ENCODE peak calls at places on chromosome 17, in six cellular contexts. R is lower lobe of right lung; S is RWPE1; N is SK-N-SH; M is CD8-positive, alpha-beta T cell; E is thoracic aorta. Y is an unnamed sample.
A peak's percentile ranks its signal among the peaks of the same experiment; 100 is the strongest.

GRCh38 chr17:72122002-72122310 is 1.1 kb downstream of the SOX9 start:
- DNase-seq in R (no peak), S (peak; percentile 42), N (no peak), M (no peak), E (no peak), Y (no peak)

GRCh38 chr17:42784811-42785592 is 4.6 kb downstream of the WNK4 start:
- DNase-seq in R (no peak), S (no peak), N (peak; percentile 45), M (no peak), E (no peak), Y (no peak)

GRCh38 chr17:37450090-37450489 is 39.6 kb upstream of the DUSP14 start:
- DNase-seq in R (no peak), S (peak; percentile 72), N (no peak), M (no peak), E (no peak), Y (no peak)

GRCh38 chr17:4573682-4574081 is 10.6 kb upstream of the SMTNL2 start:
- DNase-seq in R (no peak), S (no peak), N (no peak), M (peak; percentile 16), E (no peak), Y (peak; percentile 14)

GRCh38 chr17:69733171-69734014 is 318.9 kb downstream of the MAP2K6 start:
- DNase-seq in R (no peak), S (peak; percentile 85), N (no peak), M (no peak), E (no peak), Y (no peak)

GRCh38 chr17:29734640-29735039 is 111.9 kb upstream of the CORO6 start:
- DNase-seq in R (no peak), S (no peak), N (no peak), M (no peak), E (no peak), Y (no peak)

GRCh38 chr17:28745777-28746473 is 2.1 kb downstream of the TRAF4 start:
- DNase-seq in R (peak; percentile 62), S (peak; percentile 83), N (no peak), M (no peak), E (no peak), Y (peak; percentile 51)

GRCh38 chr17:2366747-2367494 is 29.6 kb downstream of the SGSM2 start:
- DNase-seq in R (no peak), S (no peak), N (no peak), M (no peak), E (no peak), Y (peak; percentile 22)

GRCh38 chr17:8057691-8058114 is 18.8 kb downstream of the ALOX15B start:
- DNase-seq in R (peak; percentile 47), S (peak; percentile 82), N (peak; percentile 80), M (peak; percentile 51), E (no peak), Y (peak; percentile 63)

GRCh38 chr17:82019905-82020873 is 2.5 kb downstream of the CENPX start:
- DNase-seq in R (peak; percentile 81), S (no peak), N (peak; percentile 88), M (peak; percentile 74), E (no peak), Y (peak; percentile 78)

GRCh38 chr17:29565643-29566472 is 979 bp downstream of the ABHD15 start:
- DNase-seq in R (peak; percentile 74), S (no peak), N (peak; percentile 64), M (peak; percentile 60), E (no peak), Y (peak; percentile 85)

GRCh38 chr17:72397223-72397667 is 276.4 kb downstream of the SOX9 start:
- DNase-seq in R (no peak), S (no peak), N (no peak), M (no peak), E (no peak), Y (no peak)

GRCh38 chr17:80443498-80443897 is 28.5 kb downstream of the ENDOV start:
- DNase-seq in R (no peak), S (no peak), N (no peak), M (no peak), E (no peak), Y (no peak)

GRCh38 chr17:50692448-50693040 is 15.2 kb downstream of the ANKRD40 start:
- DNase-seq in R (no peak), S (no peak), N (no peak), M (no peak), E (no peak), Y (no peak)

GRCh38 chr17:72555052-72555451 is 434.2 kb downstream of the SOX9 start:
- DNase-seq in R (peak; percentile 32), S (no peak), N (no peak), M (no peak), E (no peak), Y (no peak)

GRCh38 chr17:40949406-40949805 is 12.0 kb upstream of the KRT23 start:
- DNase-seq in R (no peak), S (no peak), N (no peak), M (no peak), E (no peak), Y (peak; percentile 14)

GRCh38 chr17:80171681-80172080 is 1.9 kb downstream of the CARD14 start:
- DNase-seq in R (no peak), S (no peak), N (no peak), M (no peak), E (no peak), Y (no peak)

GRCh38 chr17:68248886-68249872 is 1.3 kb downstream of the AMZ2 start:
- DNase-seq in R (no peak), S (no peak), N (no peak), M (no peak), E (no peak), Y (no peak)

GRCh38 chr17:48051706-48052486 is 3.7 kb downstream of the NFE2L1 start:
- DNase-seq in R (no peak), S (peak; percentile 67), N (no peak), M (no peak), E (peak; percentile 36), Y (no peak)

GRCh38 chr17:75535119-75535537 is 9.6 kb downstream of the LLGL2 start:
- DNase-seq in R (no peak), S (no peak), N (no peak), M (peak; percentile 59), E (no peak), Y (peak; percentile 83)

GRCh38 chr17:67272312-67273050 is 27.5 kb upstream of the HELZ start:
- DNase-seq in R (no peak), S (no peak), N (no peak), M (peak; percentile 8), E (no peak), Y (no peak)

GRCh38 chr17:57527437-57528083 is 217.5 kb downstream of the CCDC182 start:
- DNase-seq in R (no peak), S (no peak), N (no peak), M (no peak), E (no peak), Y (no peak)

GRCh38 chr17:4477286-4477791 is 21.3 kb upstream of the SPNS2 start:
- DNase-seq in R (no peak), S (no peak), N (no peak), M (no peak), E (no peak), Y (peak; percentile 43)

GRCh38 chr17:336110-337021 is 16.2 kb downstream of the RPH3AL start:
- DNase-seq in R (peak; percentile 86), S (no peak), N (peak; percentile 62), M (peak; percentile 20), E (no peak), Y (peak; percentile 79)

GRCh38 chr17:66175892-66176291 is 16.0 kb downstream of the CEP112 start:
- DNase-seq in R (no peak), S (no peak), N (no peak), M (no peak), E (no peak), Y (no peak)

GRCh38 chr17:17235212-17236174 is 1.5 kb downstream of the FLCN start:
- DNase-seq in R (no peak), S (no peak), N (no peak), M (no peak), E (no peak), Y (peak; percentile 50)